ENCODE peak calls at places on chromosomes 2 and 18, in ten cellular contexts. R, Z, D, L, B, E, O, W, X and P are unnamed samples.

GRCh38 chr2:49288113-49288710 is 133.9 kb upstream of the FSHR start:
- DNase-seq in R (no peak), Z (no peak), D (no peak), L (no peak), B (no peak), E (no peak), O (no peak), W (no peak), X (no peak), P (no peak)

GRCh38 chr2:191108331-191108730 is 42.5 kb downstream of the STAT4 start:
- DNase-seq in R (no peak), Z (no peak), D (no peak), L (no peak), B (no peak), E (no peak), O (no peak), W (no peak), X (no peak), P (no peak)

GRCh38 chr2:58133395-58133794 is 86.8 kb downstream of the VRK2 start:
- DNase-seq in R (no peak), Z (no peak), D (no peak), L (no peak), B (no peak), E (no peak), O (no peak), W (no peak), X (no peak), P (no peak)

GRCh38 chr2:64859208-64860161 is 129.7 kb upstream of the SLC1A4 start:
- DNase-seq in R (peak; percentile 35), Z (peak; percentile 97), D (no peak), L (peak; percentile 94), B (peak; percentile 94), E (peak; percentile 97), O (peak; percentile 68), W (no peak), X (peak; percentile 92), P (peak; percentile 96)

GRCh38 chr2:118249531-118249930 is 161.3 kb downstream of the INSIG2 start:
- DNase-seq in R (no peak), Z (no peak), D (no peak), L (no peak), B (no peak), E (no peak), O (no peak), W (peak; percentile 64), X (no peak), P (no peak)

GRCh38 chr2:176149484-176150337 is 1.6 kb upstream of the HOXD4 start:
- DNase-seq in R (no peak), Z (no peak), D (no peak), L (no peak), B (peak; percentile 17), E (no peak), O (peak; percentile 57), W (no peak), X (no peak), P (peak; percentile 61)

GRCh38 chr2:236896677-236897076 is 189.0 kb upstream of the COPS8 start:
- DNase-seq in R (peak; percentile 66), Z (no peak), D (no peak), L (no peak), B (no peak), E (no peak), O (no peak), W (no peak), X (no peak), P (no peak)

GRCh38 chr2:215950009-215950408 is 63.3 kb downstream of the MREG start:
- DNase-seq in R (peak; percentile 32), Z (no peak), D (peak; percentile 55), L (no peak), B (no peak), E (no peak), O (no peak), W (peak; percentile 30), X (peak; percentile 20), P (no peak)

GRCh38 chr2:181393472-181393871 is 63.7 kb upstream of the ITGA4 start:
- DNase-seq in R (peak; percentile 26), Z (no peak), D (peak; percentile 18), L (no peak), B (no peak), E (no peak), O (no peak), W (no peak), X (no peak), P (no peak)

GRCh38 chr2:113376935-113377445 is 60.5 kb upstream of the ZNG1B start:
- DNase-seq in R (no peak), Z (no peak), D (no peak), L (no peak), B (no peak), E (no peak), O (no peak), W (peak; percentile 34), X (no peak), P (no peak)

GRCh38 chr2:207967121-207967520 is 58.2 kb downstream of the PLEKHM3 start:
- DNase-seq in R (no peak), Z (no peak), D (no peak), L (no peak), B (no peak), E (no peak), O (no peak), W (no peak), X (no peak), P (no peak)

GRCh38 chr18:79520473-79521390 is 125.0 kb downstream of the NFATC1 start:
- DNase-seq in R (no peak), Z (no peak), D (no peak), L (no peak), B (no peak), E (no peak), O (no peak), W (no peak), X (no peak), P (no peak)

GRCh38 chr2:1940660-1941059 is 196.3 kb upstream of the PXDN start:
- DNase-seq in R (peak; percentile 87), Z (peak; percentile 59), D (no peak), L (no peak), B (no peak), E (peak; percentile 50), O (no peak), W (no peak), X (no peak), P (no peak)

GRCh38 chr2:175049671-175050070 is 44.5 kb upstream of the CHN1 start:
- DNase-seq in R (no peak), Z (no peak), D (no peak), L (no peak), B (no peak), E (no peak), O (no peak), W (no peak), X (no peak), P (no peak)

GRCh38 chr2:3175568-3175955 is 202.1 kb downstream of the EIPR1 start:
- DNase-seq in R (no peak), Z (peak; percentile 19), D (no peak), L (no peak), B (no peak), E (no peak), O (no peak), W (no peak), X (no peak), P (peak; percentile 6)
- TF ChIP-seq EP300 in R (no peak), Z (no peak), D (no peak), L (no peak), B (no peak), E (no peak), O (no peak), W (no peak), X (no peak), P (no peak)

GRCh38 chr2:120552800-120553471 is 182.7 kb upstream of the GLI2 start:
- DNase-seq in R (no peak), Z (peak; percentile 85), D (peak; percentile 90), L (peak; percentile 84), B (peak; percentile 94), E (peak; percentile 90), O (peak; percentile 91), W (no peak), X (peak; percentile 88), P (peak; percentile 90)
- TF ChIP-seq CTCF in R (no peak), Z (peak; percentile 45), D (peak; percentile 99), L (peak; percentile 58), B (peak; percentile 55), E (peak; percentile 52), O (peak; percentile 94), W (peak; percentile 52), X (peak; percentile 72), P (peak; percentile 60)

DNA sequence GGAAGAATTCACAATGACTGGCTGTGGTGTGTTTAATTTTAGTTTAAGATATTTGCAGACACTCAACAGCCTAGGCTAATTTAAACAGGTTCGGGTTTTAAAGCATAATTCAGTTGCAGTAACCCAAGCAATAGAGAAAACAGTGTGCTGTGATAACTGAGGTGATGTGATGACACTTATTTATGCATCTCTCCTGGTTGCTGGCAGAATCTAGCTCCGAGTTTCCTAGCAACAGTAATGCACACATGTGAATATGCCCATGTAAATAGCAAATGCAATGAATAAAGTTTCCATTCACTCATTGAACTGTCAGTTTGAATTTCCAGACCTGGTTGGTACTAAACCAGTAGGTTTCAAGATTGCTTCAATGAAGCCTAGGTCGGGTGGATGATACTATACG is 426.5 kb downstream of the TMX3 start:
- DNase-seq in R (no peak), Z (no peak), D (no peak), L (no peak), B (no peak), E (no peak), O (no peak), W (no peak), X (no peak), P (no peak)
- TF ChIP-seq POLR2AphosphoS5 in R (no peak), Z (no peak), D (no peak), L (no peak), B (no peak), E (no peak), O (no peak), W (no peak), X (no peak), P (no peak)

GRCh38 chr2:143422681-143423080 is 293.5 kb downstream of the ARHGAP15 start:
- DNase-seq in R (no peak), Z (no peak), D (no peak), L (no peak), B (no peak), E (peak; percentile 24), O (no peak), W (no peak), X (no peak), P (no peak)

GRCh38 chr2:143429932-143430331 is 300.7 kb downstream of the ARHGAP15 start:
- DNase-seq in R (no peak), Z (no peak), D (no peak), L (no peak), B (no peak), E (no peak), O (no peak), W (no peak), X (no peak), P (no peak)

GRCh38 chr2:143428700-143429099 is 299.5 kb downstream of the ARHGAP15 start:
- DNase-seq in R (no peak), Z (no peak), D (no peak), L (no peak), B (no peak), E (no peak), O (no peak), W (no peak), X (peak; percentile 7), P (no peak)

GRCh38 chr2:143426296-143426695 is 297.1 kb downstream of the ARHGAP15 start:
- DNase-seq in R (no peak), Z (no peak), D (no peak), L (no peak), B (no peak), E (no peak), O (no peak), W (no peak), X (no peak), P (no peak)

DNA sequence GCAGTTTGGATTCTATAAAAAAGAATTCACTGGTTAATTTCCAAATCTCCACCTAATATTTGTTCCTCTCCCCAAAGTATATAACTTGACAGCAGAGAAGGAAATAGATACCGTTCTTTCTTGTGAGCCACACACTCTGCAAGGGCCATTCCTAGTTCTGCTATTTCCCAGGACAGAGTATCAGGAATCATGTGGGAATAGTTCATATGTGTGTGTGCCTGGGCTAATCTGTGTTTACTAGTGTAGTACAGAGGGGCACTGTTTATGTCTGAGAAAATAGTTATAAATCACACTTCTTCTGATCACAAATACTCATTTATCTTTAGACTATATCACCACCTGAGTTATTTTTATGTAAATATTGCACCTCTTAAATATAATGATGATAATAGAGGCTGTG is 296.7 kb downstream of the ARHGAP15 start:
- DNase-seq in R (no peak), Z (no peak), D (no peak), L (no peak), B (no peak), E (no peak), O (no peak), W (no peak), X (no peak), P (no peak)
- TF ChIP-seq EP300 in R (no peak), Z (no peak), D (no peak), L (no peak), B (no peak), E (no peak), O (no peak), W (no peak), X (no peak), P (no peak)